ENCODE peak calls at places on chromosomes 16 and 17, in four cellular contexts. D, O, L and V are unnamed samples.

GRCh38 chr16:3471518-3472176 is 23.6 kb downstream of the C16orf90 start:
- DNase-seq in D (no peak), O (no peak), L (no peak), V (no peak)

GRCh38 chr16:85534536-85535351 is 78.4 kb upstream of the GSE1 start:
- DNase-seq in D (no peak), O (no peak), L (no peak), V (no peak)

GRCh38 chr17:63442074-63442473 is 4.0 kb downstream of the CYB561 start:
- DNase-seq in D (no peak), O (peak), L (no peak), V (no peak)

GRCh38 chr17:66965801-66966528 is 1.5 kb downstream of the CACNG4 start:
- DNase-seq in D (peak), O (no peak), L (no peak), V (no peak)

GRCh38 chr17:48259710-48260291 is 152.2 kb downstream of the SNX11 start:
- DNase-seq in D (no peak), O (peak), L (no peak), V (peak)

GRCh38 chr16:6428861-6429260 is 903.8 kb upstream of the RBFOX1 start:
- DNase-seq in D (no peak), O (no peak), L (no peak), V (no peak)

GRCh38 chr16:11793840-11794239 is 3.2 kb downstream of the ZC3H7A start:
- DNase-seq in D (no peak), O (peak), L (no peak), V (no peak)

GRCh38 chr16:52569296-52569695 is 22.4 kb upstream of the TOX3 start:
- DNase-seq in D (no peak), O (no peak), L (no peak), V (no peak)

GRCh38 chr16:73298562-73298961 is 250.6 kb upstream of the ZFHX3 start:
- DNase-seq in D (no peak), O (no peak), L (peak), V (no peak)

GRCh38 chr17:37440424-37440823 is 33.7 kb downstream of the TADA2A start:
- DNase-seq in D (no peak), O (no peak), L (no peak), V (no peak)

GRCh38 chr16:57613514-57613913 is 14.9 kb upstream of the ADGRG1 start:
- DNase-seq in D (peak), O (no peak), L (no peak), V (no peak)

GRCh38 chr16:25855063-25855462 is 163.3 kb downstream of the HS3ST4 start:
- DNase-seq in D (no peak), O (no peak), L (no peak), V (no peak)
- TF ChIP-seq EP300 in D (no peak), O (no peak), L (no peak), V (no peak)

DNA sequence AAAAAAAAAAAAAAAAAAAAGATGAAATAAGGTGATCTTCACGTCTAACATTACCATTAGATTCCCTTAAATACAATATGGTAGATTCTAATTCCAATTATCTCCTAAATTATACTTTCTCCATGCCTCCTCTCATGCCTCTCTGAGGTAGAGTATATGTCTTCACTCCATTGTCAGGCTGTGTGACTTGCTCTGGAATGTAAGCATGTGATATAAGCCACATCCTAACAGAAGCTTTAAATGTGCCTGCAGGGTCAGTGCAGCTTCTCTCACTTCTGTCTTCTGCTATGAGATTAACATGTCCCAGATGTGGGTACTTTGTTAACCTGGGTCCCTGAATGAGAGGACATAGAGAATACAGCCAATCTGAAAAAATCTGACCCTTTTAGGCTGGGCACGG is 32.6 kb downstream of the MED13 start:
- DNase-seq in D (no peak), O (no peak), L (no peak), V (no peak)
- TF ChIP-seq PHF8 in D (no peak), O (no peak), L (no peak), V (no peak)

GRCh38 chr17:16537130-16537458 is 31.9 kb downstream of the ZNF287 start:
- DNase-seq in D (no peak), O (no peak), L (no peak), V (no peak)

GRCh38 chr17:16529906-16530305 is 37.9 kb upstream of the LRRC75A start:
- DNase-seq in D (no peak), O (no peak), L (no peak), V (no peak)

DNA sequence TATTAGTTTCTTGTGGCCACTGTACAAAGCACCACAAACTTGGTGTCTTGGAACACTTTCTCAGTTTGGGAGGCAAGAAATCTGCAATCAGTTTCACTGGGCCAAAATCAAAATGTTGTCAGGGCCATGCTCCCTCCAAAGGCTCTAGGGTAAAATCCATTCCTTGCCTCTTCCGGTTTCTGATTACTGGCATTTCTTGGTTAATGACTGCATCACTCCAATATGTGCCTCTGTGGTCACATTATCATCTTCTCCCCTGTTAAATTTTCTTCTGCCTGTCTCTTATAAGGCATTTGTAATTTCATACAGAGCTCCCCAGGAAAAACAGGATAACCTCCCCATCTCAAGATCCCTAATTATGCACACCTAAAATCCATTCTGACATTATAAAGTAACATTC is 34.8 kb downstream of the ZNF287 start:
- DNase-seq in D (no peak), O (no peak), L (no peak), V (no peak)
- TF ChIP-seq EP300 in D (no peak), O (no peak), L (no peak), V (no peak)

DNA sequence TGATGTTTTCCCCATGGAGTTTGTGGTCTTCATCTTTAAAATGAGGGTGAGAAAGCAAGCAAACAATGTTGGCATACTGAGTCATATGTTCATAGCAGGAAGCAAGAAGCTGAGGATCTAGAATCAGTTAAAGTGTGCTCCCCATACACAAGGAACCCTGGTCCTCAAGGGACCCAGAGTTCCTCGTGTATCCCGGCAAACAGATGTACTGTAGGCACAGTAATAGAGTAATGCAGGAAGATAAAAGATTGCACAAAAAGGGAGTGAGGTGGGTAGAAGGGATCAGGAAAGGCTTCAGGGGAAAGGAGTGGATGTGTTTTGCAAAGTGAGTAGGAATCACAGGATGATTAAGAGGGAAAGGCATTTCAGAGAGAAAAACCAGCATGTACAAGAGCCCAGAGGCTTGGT is 412.3 kb upstream of the CDH11 start:
- DNase-seq in D (no peak), O (no peak), L (no peak), V (no peak)
- TF ChIP-seq PHF8 in D (no peak), O (no peak), L (no peak), V (no peak)

GRCh38 chr17:17823433-17824118 is 13.2 kb downstream of the SREBF1 start:
- DNase-seq in D (peak), O (peak), L (peak), V (peak)
- TF ChIP-seq EP300 in D (peak), O (no peak), L (peak), V (no peak)

GRCh38 chr17:12395733-12396354 is 269.8 kb upstream of the MYOCD start:
- DNase-seq in D (peak), O (peak), L (peak), V (peak)
- TF ChIP-seq PHF8 in D (no peak), O (no peak), L (no peak), V (no peak)

DNA sequence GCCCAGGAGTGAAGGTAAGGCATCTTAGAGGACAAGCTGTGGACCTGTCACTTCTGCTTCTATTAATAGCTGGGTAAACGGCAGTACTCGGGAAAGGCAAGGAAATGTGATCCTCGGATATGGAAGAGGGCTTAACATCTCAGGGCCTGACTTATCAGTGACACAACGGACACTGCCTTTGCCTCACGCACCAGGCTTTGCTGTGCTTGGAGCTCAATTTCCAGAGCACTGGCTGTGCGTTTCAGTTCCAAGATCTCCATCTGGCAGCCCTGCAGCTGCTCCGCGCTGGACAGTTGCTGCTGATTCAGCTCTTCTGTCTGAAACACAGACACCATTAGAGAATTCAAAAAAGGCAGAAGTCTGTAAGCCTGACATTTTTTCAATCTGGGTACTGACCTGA is 3.5 kb downstream of the KRT40 start:
- DNase-seq in D (no peak), O (no peak), L (no peak), V (no peak)
- TF ChIP-seq EP300 in D (no peak), O (no peak), L (no peak), V (no peak)

DNA sequence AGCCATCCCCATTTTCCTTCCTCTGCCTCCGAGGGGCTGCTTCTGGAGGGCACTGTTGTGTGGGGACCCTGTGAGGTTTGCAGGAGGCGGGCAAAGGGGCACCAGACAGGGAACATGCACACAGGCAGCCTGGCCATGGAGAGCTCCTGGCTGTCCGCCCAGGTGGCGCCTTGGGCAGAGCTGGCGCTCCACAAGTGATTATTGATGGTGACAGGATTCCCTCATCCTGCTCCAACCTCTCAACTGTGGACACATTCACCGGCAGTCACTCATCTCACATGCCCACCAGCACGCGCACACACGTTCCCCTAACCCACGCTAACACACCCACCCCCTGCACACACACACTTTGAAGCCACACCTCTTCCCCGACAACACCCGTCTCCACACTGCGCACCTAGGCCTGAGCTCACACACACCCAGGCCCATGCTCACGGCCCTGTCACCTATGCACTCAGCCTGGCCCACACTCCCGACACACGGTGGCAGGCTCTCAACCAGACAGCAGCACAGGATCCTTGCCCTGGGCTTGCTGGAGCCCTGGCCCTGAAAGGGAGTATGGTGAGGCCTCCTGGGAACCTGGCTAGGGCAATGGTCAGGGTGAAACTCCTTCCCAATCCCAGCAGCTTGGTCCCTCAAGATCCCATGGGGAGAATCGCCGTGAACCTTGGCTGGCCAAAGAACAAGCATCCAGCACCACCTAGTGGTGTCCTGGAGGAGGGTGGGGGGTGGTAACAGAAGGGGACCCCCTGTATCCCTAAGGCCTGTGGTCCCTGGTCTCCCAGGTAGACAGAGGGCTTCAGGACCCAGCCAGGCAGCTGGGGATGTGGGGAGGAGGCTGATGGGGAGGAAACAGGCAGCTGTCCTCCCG is 3.6 kb downstream of the PNMT start:
- DNase-seq in D (peak), O (peak), L (peak), V (peak)
- TF ChIP-seq PHF8 in D (no peak), O (no peak), L (no peak), V (no peak)